ENCODE peak calls at places on chromosomes 7 and 10, in ten cellular contexts. P is AG09319, X is RWPE1, O is A549, F is upper lobe of left lung, I is cardiac muscle cell, Z is hepatocyte, E is cardiac fibroblast, N is nephron progenitor cell, W is spleen. Y is an unnamed sample.
A peak's percentile ranks its signal among the peaks of the same experiment; 100 is the strongest.

GRCh38 chr10:130875116-130875515 is 436.4 kb downstream of the TCERG1L start:
- DNase-seq in P (no peak), X (no peak), O (no peak), F (no peak), I (no peak), Z (no peak), E (no peak), N (no peak), W (no peak), Y (no peak)

GRCh38 chr7:39271386-39271785 is 293.7 kb downstream of the POU6F2 start:
- DNase-seq in P (no peak), X (no peak), O (peak; percentile 3), F (peak; percentile 48), I (peak; percentile 73), Z (peak; percentile 27), E (peak; percentile 44), N (no peak), W (no peak), Y (no peak)

GRCh38 chr10:124576526-124577420 is 115.2 kb downstream of the LHPP start:
- DNase-seq in P (no peak), X (no peak), O (no peak), F (no peak), I (no peak), Z (no peak), E (no peak), N (no peak), W (peak; percentile 47), Y (no peak)

GRCh38 chr10:5681930-5682329 is 2.7 kb upstream of the TASOR2 start:
- DNase-seq in P (no peak), X (no peak), O (no peak), F (no peak), I (no peak), Z (no peak), E (no peak), N (no peak), W (no peak), Y (no peak)

GRCh38 chr10:81036257-81036656 is 498.6 kb downstream of the SH2D4B start:
- DNase-seq in P (no peak), X (no peak), O (no peak), F (no peak), I (no peak), Z (no peak), E (no peak), N (no peak), W (no peak), Y (no peak)

GRCh38 chr7:127594490-127594889 is 954 bp downstream of the FSCN3 start:
- DNase-seq in P (no peak), X (no peak), O (no peak), F (no peak), I (no peak), Z (no peak), E (no peak), N (no peak), W (no peak), Y (no peak)

GRCh38 chr7:5360971-5361370 is 62.7 kb downstream of the TNRC18 start:
- DNase-seq in P (no peak), X (no peak), O (no peak), F (peak; percentile 81), I (no peak), Z (no peak), E (no peak), N (no peak), W (no peak), Y (no peak)

GRCh38 chr10:129766611-129767550 is 197.2 kb downstream of the EBF3 start:
- DNase-seq in P (no peak), X (no peak), O (no peak), F (peak; percentile 54), I (no peak), Z (no peak), E (no peak), N (no peak), W (peak; percentile 59), Y (peak; percentile 13)

GRCh38 chr7:73832806-73833205 is 2.0 kb downstream of the CLDN4 start:
- DNase-seq in P (no peak), X (no peak), O (no peak), F (no peak), I (no peak), Z (no peak), E (no peak), N (no peak), W (no peak), Y (no peak)

GRCh38 chr10:1289591-1289990 is 233.4 kb downstream of the WDR37 start:
- DNase-seq in P (no peak), X (peak; percentile 75), O (no peak), F (peak; percentile 47), I (no peak), Z (no peak), E (no peak), N (no peak), W (no peak), Y (no peak)

GRCh38 chr7:132225216-132226030 is 350.8 kb downstream of the PLXNA4 start:
- DNase-seq in P (no peak), X (no peak), O (peak; percentile 50), F (no peak), I (no peak), Z (peak; percentile 10), E (no peak), N (no peak), W (no peak), Y (no peak)

GRCh38 chr10:19702215-19702614 is 114.0 kb upstream of the PLXDC2 start:
- DNase-seq in P (no peak), X (peak; percentile 62), O (no peak), F (no peak), I (no peak), Z (no peak), E (peak; percentile 62), N (no peak), W (no peak), Y (no peak)

GRCh38 chr10:95208702-95209391 is 14.8 kb downstream of the ACSM6 start:
- DNase-seq in P (no peak), X (peak; percentile 51), O (no peak), F (no peak), I (peak; percentile 14), Z (no peak), E (peak; percentile 29), N (no peak), W (no peak), Y (no peak)

GRCh38 chr7:42012786-42013360 is 224.1 kb downstream of the GLI3 start:
- DNase-seq in P (no peak), X (no peak), O (no peak), F (no peak), I (peak; percentile 7), Z (no peak), E (no peak), N (no peak), W (no peak), Y (no peak)

GRCh38 chr10:86337121-86337601 is 29.4 kb downstream of the GRID1 start:
- DNase-seq in P (no peak), X (no peak), O (no peak), F (no peak), I (no peak), Z (no peak), E (no peak), N (no peak), W (peak; percentile 52), Y (no peak)

DNA sequence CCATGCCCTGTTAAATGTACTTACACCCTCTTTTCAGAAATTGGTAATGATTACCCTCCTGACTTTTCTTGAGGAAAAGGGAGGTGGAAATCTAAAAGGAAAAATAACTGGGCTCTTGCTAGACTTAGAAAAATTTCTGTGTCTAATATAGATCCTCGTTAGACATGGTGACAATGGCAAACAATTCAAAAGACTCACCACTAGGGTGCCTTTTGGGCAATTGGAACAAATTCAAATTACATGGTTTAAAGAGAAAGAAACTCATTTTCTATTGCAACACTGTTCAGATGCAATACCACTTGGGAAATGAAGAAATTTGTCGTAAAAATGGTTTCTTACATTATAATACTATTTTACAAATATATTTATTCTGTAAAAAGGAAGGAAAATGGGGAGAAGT is 950.1 kb downstream of the GRM8 start:
- DNase-seq in P (no peak), X (no peak), O (peak; percentile 1), F (no peak), I (no peak), Z (no peak), E (no peak), N (no peak), W (no peak), Y (no peak)
- TF ChIP-seq CTCF in P (no peak), X (no peak), O (no peak), F (no peak), I (no peak), Z (no peak), E (no peak), N (no peak), W (no peak), Y (no peak)

DNA sequence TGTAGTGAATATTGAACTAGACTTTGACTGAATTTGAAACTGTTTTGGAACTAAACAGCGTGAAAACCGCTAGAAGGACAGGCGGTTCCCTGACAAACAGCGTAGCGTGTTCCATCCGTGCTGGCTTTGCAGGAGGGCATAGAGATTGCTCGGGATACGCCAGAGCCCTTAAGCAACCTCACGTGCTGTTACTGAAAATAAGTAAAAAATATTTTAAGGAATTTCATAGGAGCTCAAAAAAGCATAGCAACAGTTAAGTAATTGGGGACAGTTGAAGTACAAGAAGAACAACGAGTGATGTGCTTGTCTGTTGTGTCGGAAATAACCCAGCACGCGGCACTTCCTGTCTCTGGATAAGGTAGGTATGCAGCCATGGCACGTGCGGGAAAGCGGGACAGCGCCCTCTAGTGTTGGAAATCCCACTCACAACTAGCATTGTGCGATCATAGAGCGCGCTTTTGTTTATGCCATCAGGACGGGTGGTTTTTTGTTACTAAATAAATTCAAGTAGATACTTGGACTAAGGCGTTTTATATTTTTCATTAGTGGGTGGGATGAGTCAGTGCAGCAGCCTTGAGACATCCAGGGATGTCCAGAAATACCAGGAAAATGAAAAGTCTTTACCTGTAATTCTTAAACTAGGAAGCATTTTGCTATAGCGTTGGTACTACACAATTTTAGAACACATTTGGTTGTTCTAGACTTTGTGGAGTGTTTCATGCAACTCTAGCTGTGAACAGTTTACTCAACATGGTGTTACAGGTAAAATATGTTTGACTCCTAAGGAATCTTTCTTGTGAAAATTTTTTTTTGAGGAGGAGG is 50.4 kb downstream of the DNAJB6 start:
- DNase-seq in P (no peak), X (peak; percentile 79), O (peak; percentile 85), F (no peak), I (peak; percentile 87), Z (peak; percentile 79), E (peak; percentile 94), N (peak; percentile 80), W (peak; percentile 95), Y (peak; percentile 78)
- TF ChIP-seq CTCF in P (peak; percentile 79), X (peak; percentile 99), O (peak; percentile 90), F (peak; percentile 84), I (peak; percentile 92), Z (peak; percentile 78), E (peak; percentile 83), N (peak; percentile 84), W (peak; percentile 89), Y (peak; percentile 94)

GRCh38 chr7:14734839-14735321 is 167.7 kb downstream of the DGKB start:
- DNase-seq in P (no peak), X (no peak), O (no peak), F (peak; percentile 17), I (peak; percentile 70), Z (peak; percentile 43), E (no peak), N (peak; percentile 26), W (no peak), Y (no peak)
- TF ChIP-seq CTCF in P (peak; percentile 15), X (no peak), O (no peak), F (no peak), I (peak; percentile 23), Z (peak; percentile 41), E (peak; percentile 15), N (peak; percentile 40), W (no peak), Y (no peak)

DNA sequence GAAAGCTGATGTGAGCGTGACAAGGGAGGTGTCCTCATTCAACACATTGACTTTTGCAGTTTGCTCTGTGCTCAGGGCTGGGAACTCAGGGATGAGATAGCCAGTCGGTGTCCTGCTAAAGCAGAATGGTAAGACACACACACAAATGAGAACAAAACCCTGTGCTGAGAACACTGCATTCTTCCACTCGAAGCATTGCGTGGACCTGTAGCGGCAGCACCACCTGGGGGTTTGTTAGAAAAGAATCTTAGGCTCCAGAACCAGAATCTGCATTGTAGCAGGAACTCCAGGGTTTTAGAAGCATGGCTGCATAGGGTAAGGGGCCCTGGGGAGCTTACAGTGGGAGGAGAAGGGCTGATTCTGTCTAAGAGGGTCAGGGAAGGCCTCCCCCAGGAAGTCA is 21.5 kb upstream of the OGDHL start:
- DNase-seq in P (no peak), X (no peak), O (no peak), F (no peak), I (peak; percentile 11), Z (no peak), E (no peak), N (no peak), W (no peak), Y (no peak)
- TF ChIP-seq CTCF in P (no peak), X (no peak), O (no peak), F (no peak), I (no peak), Z (no peak), E (no peak), N (no peak), W (no peak), Y (no peak)

Y was measured in natural killer cell.